ENCODE peak calls at places on chromosomes 11 and 22, in five cellular contexts. One of them, this sample, is unnamed.

GRCh38 chr22:37459211-37459610 is 27.0 kb downstream of the MFNG start:
- DNase-seq in stimulated activated CD4-positive, alpha-beta T cell treated with anti-CD3 and anti-CD28 coated beads, Interleukin-4, amount 100 ng/mL, for 1 hour: no peak
- DNase-seq in OCI-M1: no peak
- DNase-seq in left ventricle myocardium inferior: no peak
- DNase-seq in skeletal muscle cell: no peak
- DNase-seq in this sample: no peak

GRCh38 chr11:64088159-64089026 is 52.7 kb downstream of the FLRT1 start:
- DNase-seq in OCI-M1: peak
- DNase-seq in skeletal muscle cell: no peak
- DNase-seq in left ventricle myocardium inferior: no peak
- DNase-seq in stimulated activated CD4-positive, alpha-beta T cell treated with anti-CD3 and anti-CD28 coated beads, Interleukin-4, amount 100 ng/mL, for 1 hour: no peak
- DNase-seq in this sample: no peak

GRCh38 chr11:13215157-13215556 is 62.4 kb upstream of the BMAL1 start:
- DNase-seq in OCI-M1: no peak
- DNase-seq in stimulated activated CD4-positive, alpha-beta T cell treated with anti-CD3 and anti-CD28 coated beads, Interleukin-4, amount 100 ng/mL, for 1 hour: no peak
- DNase-seq in skeletal muscle cell: peak
- DNase-seq in left ventricle myocardium inferior: no peak
- DNase-seq in this sample: peak

GRCh38 chr11:130631119-130631518 is 182.7 kb downstream of the ADAMTS15 start:
- DNase-seq in skeletal muscle cell: peak
- DNase-seq in left ventricle myocardium inferior: no peak
- DNase-seq in OCI-M1: no peak
- DNase-seq in stimulated activated CD4-positive, alpha-beta T cell treated with anti-CD3 and anti-CD28 coated beads, Interleukin-4, amount 100 ng/mL, for 1 hour: no peak
- DNase-seq in this sample: peak

GRCh38 chr11:111300569-111300968 is 2.2 kb downstream of the POU2AF3 start:
- DNase-seq in skeletal muscle cell: no peak
- DNase-seq in stimulated activated CD4-positive, alpha-beta T cell treated with anti-CD3 and anti-CD28 coated beads, Interleukin-4, amount 100 ng/mL, for 1 hour: no peak
- DNase-seq in OCI-M1: no peak
- DNase-seq in left ventricle myocardium inferior: no peak
- DNase-seq in this sample: no peak

GRCh38 chr11:42631223-42631843 is 680.5 kb upstream of the API5 start:
- DNase-seq in left ventricle myocardium inferior: no peak
- DNase-seq in stimulated activated CD4-positive, alpha-beta T cell treated with anti-CD3 and anti-CD28 coated beads, Interleukin-4, amount 100 ng/mL, for 1 hour: no peak
- DNase-seq in skeletal muscle cell: no peak
- DNase-seq in OCI-M1: peak
- DNase-seq in this sample: no peak

GRCh38 chr11:45089251-45089650 is 57.2 kb upstream of the PRDM11 start:
- DNase-seq in left ventricle myocardium inferior: peak
- DNase-seq in skeletal muscle cell: peak
- DNase-seq in stimulated activated CD4-positive, alpha-beta T cell treated with anti-CD3 and anti-CD28 coated beads, Interleukin-4, amount 100 ng/mL, for 1 hour: no peak
- DNase-seq in OCI-M1: no peak
- DNase-seq in this sample: peak

GRCh38 chr22:32237905-32238304 is 17.2 kb downstream of the SLC5A4 start:
- DNase-seq in skeletal muscle cell: no peak
- DNase-seq in left ventricle myocardium inferior: no peak
- DNase-seq in OCI-M1: no peak
- DNase-seq in stimulated activated CD4-positive, alpha-beta T cell treated with anti-CD3 and anti-CD28 coated beads, Interleukin-4, amount 100 ng/mL, for 1 hour: no peak
- DNase-seq in this sample: no peak

GRCh38 chr11:21710791-21711190 is 482.1 kb upstream of the ANO5 start:
- DNase-seq in OCI-M1: no peak
- DNase-seq in left ventricle myocardium inferior: no peak
- DNase-seq in stimulated activated CD4-positive, alpha-beta T cell treated with anti-CD3 and anti-CD28 coated beads, Interleukin-4, amount 100 ng/mL, for 1 hour: no peak
- DNase-seq in skeletal muscle cell: no peak
- DNase-seq in this sample: no peak

GRCh38 chr22:49970528-49971231 is 10.1 kb downstream of the PIM3 start:
- DNase-seq in stimulated activated CD4-positive, alpha-beta T cell treated with anti-CD3 and anti-CD28 coated beads, Interleukin-4, amount 100 ng/mL, for 1 hour: peak
- DNase-seq in OCI-M1: peak
- DNase-seq in left ventricle myocardium inferior: peak
- DNase-seq in skeletal muscle cell: peak
- DNase-seq in this sample: peak

GRCh38 chr11:109981028-109981636 is 112.1 kb upstream of the ZC3H12C start:
- DNase-seq in skeletal muscle cell: no peak
- DNase-seq in left ventricle myocardium inferior: no peak
- DNase-seq in stimulated activated CD4-positive, alpha-beta T cell treated with anti-CD3 and anti-CD28 coated beads, Interleukin-4, amount 100 ng/mL, for 1 hour: no peak
- DNase-seq in OCI-M1: no peak
- DNase-seq in this sample: no peak

GRCh38 chr11:130118636-130119387 is 40.8 kb upstream of the ST14 start:
- DNase-seq in stimulated activated CD4-positive, alpha-beta T cell treated with anti-CD3 and anti-CD28 coated beads, Interleukin-4, amount 100 ng/mL, for 1 hour: no peak
- DNase-seq in left ventricle myocardium inferior: no peak
- DNase-seq in skeletal muscle cell: no peak
- DNase-seq in OCI-M1: no peak
- DNase-seq in this sample: no peak

GRCh38 chr11:19259487-19260345 is 19.0 kb upstream of the E2F8 start:
- DNase-seq in left ventricle myocardium inferior: peak
- DNase-seq in OCI-M1: peak
- DNase-seq in skeletal muscle cell: peak
- DNase-seq in stimulated activated CD4-positive, alpha-beta T cell treated with anti-CD3 and anti-CD28 coated beads, Interleukin-4, amount 100 ng/mL, for 1 hour: peak
- DNase-seq in this sample: peak